ENCODE peak calls at places on chromosomes 16 and 17, in seven cellular contexts. Y, I, Z, F, O, S and X are unnamed samples.

GRCh38 chr16:2981177-2981898 is 1.1 kb upstream of the PKMYT1 start:
- DNase-seq in Y (no peak), I (no peak), Z (no peak), F (no peak), O (no peak), S (no peak), X (no peak)

GRCh38 chr17:80832266-80832676 is 159.4 kb upstream of the CHMP6 start:
- DNase-seq in Y (no peak), I (no peak), Z (no peak), F (no peak), O (no peak), S (no peak), X (peak)

GRCh38 chr16:24776486-24777220 is 47.2 kb downstream of the TNRC6A start:
- DNase-seq in Y (no peak), I (no peak), Z (no peak), F (no peak), O (no peak), S (no peak), X (no peak)

GRCh38 chr16:13291934-13292333 is 390.5 kb downstream of the SHISA9 start:
- DNase-seq in Y (no peak), I (no peak), Z (no peak), F (no peak), O (no peak), S (no peak), X (no peak)

GRCh38 chr16:3364774-3365427 is 9.2 kb downstream of the OR2C1 start:
- DNase-seq in Y (peak), I (peak), Z (peak), F (peak), O (peak), S (peak), X (peak)

GRCh38 chr16:3651461-3652372 is 2.8 kb upstream of the DNASE1 start:
- DNase-seq in Y (no peak), I (no peak), Z (no peak), F (no peak), O (no peak), S (no peak), X (no peak)

GRCh38 chr17:59890720-59891119 is 2.0 kb downstream of the TUBD1 start:
- DNase-seq in Y (no peak), I (peak), Z (no peak), F (no peak), O (no peak), S (no peak), X (peak)

GRCh38 chr16:63312343-63312742 is 1276.1 kb upstream of the CDH8 start:
- DNase-seq in Y (no peak), I (no peak), Z (no peak), F (no peak), O (no peak), S (no peak), X (no peak)

GRCh38 chr16:68778551-68779231 is 41.6 kb downstream of the CDH1 start:
- DNase-seq in Y (no peak), I (no peak), Z (no peak), F (no peak), O (no peak), S (peak), X (peak)

GRCh38 chr16:70649300-70649699 is 2.9 kb downstream of the IL34 start:
- DNase-seq in Y (no peak), I (no peak), Z (no peak), F (no peak), O (no peak), S (no peak), X (no peak)

GRCh38 chr16:57892447-57893096 is 78.4 kb downstream of the CNGB1 start:
- DNase-seq in Y (no peak), I (no peak), Z (no peak), F (no peak), O (no peak), S (no peak), X (no peak)

GRCh38 chr17:45170280-45170975 is 8.8 kb downstream of the HEXIM2 start:
- DNase-seq in Y (no peak), I (no peak), Z (no peak), F (no peak), O (no peak), S (no peak), X (no peak)

GRCh38 chr16:23026777-23027362 is 122.4 kb downstream of the USP31 start:
- DNase-seq in Y (no peak), I (no peak), Z (no peak), F (no peak), O (no peak), S (no peak), X (peak)

GRCh38 chr16:69762843-69763556 is 868 bp downstream of the WWP2 start:
- DNase-seq in Y (no peak), I (no peak), Z (no peak), F (no peak), O (peak), S (no peak), X (peak)

GRCh38 chr17:68775969-68776368 is 174.8 kb upstream of the FAM20A start:
- DNase-seq in Y (no peak), I (no peak), Z (no peak), F (no peak), O (no peak), S (no peak), X (no peak)

GRCh38 chr16:1535391-1536291 is 2.2 kb downstream of the TMEM204 start:
- DNase-seq in Y (no peak), I (peak), Z (no peak), F (no peak), O (no peak), S (no peak), X (no peak)

GRCh38 chr16:49748322-49748721 is 107.6 kb downstream of the ZNF423 start:
- DNase-seq in Y (no peak), I (no peak), Z (no peak), F (no peak), O (no peak), S (peak), X (peak)

GRCh38 chr16:86261379-86261778 is 248.9 kb upstream of the FOXF1 start:
- DNase-seq in Y (no peak), I (no peak), Z (no peak), F (no peak), O (no peak), S (no peak), X (no peak)

GRCh38 chr17:46170609-46171432 is 22.4 kb downstream of the KANSL1 start:
- DNase-seq in Y (no peak), I (no peak), Z (no peak), F (no peak), O (no peak), S (no peak), X (no peak)

GRCh38 chr17:50301891-50302584 is 27.8 kb downstream of the TMEM92 start:
- DNase-seq in Y (no peak), I (no peak), Z (no peak), F (no peak), O (no peak), S (no peak), X (no peak)

GRCh38 chr17:80912451-80912850 is 79.2 kb upstream of the CHMP6 start:
- DNase-seq in Y (no peak), I (no peak), Z (no peak), F (no peak), O (no peak), S (no peak), X (no peak)

GRCh38 chr16:9458816-9459215 is 367.4 kb downstream of the HAPSTR1 start:
- DNase-seq in Y (peak), I (no peak), Z (no peak), F (no peak), O (no peak), S (no peak), X (no peak)

GRCh38 chr16:47229053-47229640 is 85.4 kb upstream of the NETO2 start:
- DNase-seq in Y (no peak), I (no peak), Z (no peak), F (no peak), O (no peak), S (no peak), X (no peak)

GRCh38 chr16:2468142-2468724 is 2.9 kb upstream of the NTN3 start:
- DNase-seq in Y (no peak), I (peak), Z (no peak), F (no peak), O (no peak), S (no peak), X (no peak)

GRCh38 chr17:81833160-81833920 is at the start of gene MCRIP1:
- DNase-seq in Y (peak), I (peak), Z (peak), F (peak), O (peak), S (peak), X (peak)

GRCh38 chr16:82655720-82656500 is 29.1 kb downstream of the CDH13 start:
- DNase-seq in Y (no peak), I (no peak), Z (no peak), F (no peak), O (no peak), S (no peak), X (no peak)

GRCh38 chr16:12901597-12902436 is at the start of gene SHISA9:
- DNase-seq in Y (no peak), I (no peak), Z (no peak), F (peak), O (no peak), S (no peak), X (no peak)